ENCODE peak calls at places on chromosomes 11 and 22, in six cellular contexts. One of them, this sample, is unnamed.

GRCh38 chr11:59413646-59414045 is 12.6 kb downstream of the OR5A2 start:
- DNase-seq in GM12878: no peak
- DNase-seq in SK-N-SH: no peak
- DNase-seq in H1: no peak
- DNase-seq in HepG2: no peak
- DNase-seq in K562: no peak
- DNase-seq in this sample: no peak

GRCh38 chr11:26778000-26778757 is 56.3 kb upstream of the SLC5A12 start:
- DNase-seq in GM12878: no peak
- DNase-seq in K562: no peak
- DNase-seq in H1: no peak
- DNase-seq in HepG2: no peak
- DNase-seq in SK-N-SH: no peak
- DNase-seq in this sample: no peak

GRCh38 chr11:75465701-75466531 is 32.9 kb upstream of the KLHL35 start:
- DNase-seq in GM12878: no peak
- DNase-seq in SK-N-SH: no peak
- DNase-seq in H1: no peak
- DNase-seq in HepG2: no peak
- DNase-seq in K562: no peak
- DNase-seq in this sample: no peak

GRCh38 chr11:34161812-34162506 is 56.5 kb downstream of the NAT10 start:
- DNase-seq in K562: peak
- DNase-seq in H1: no peak
- DNase-seq in GM12878: no peak
- DNase-seq in SK-N-SH: no peak
- DNase-seq in HepG2: no peak
- DNase-seq in this sample: no peak

GRCh38 chr11:120941000-120941399 is 82.9 kb upstream of the TBCEL start:
- DNase-seq in HepG2: no peak
- DNase-seq in GM12878: no peak
- DNase-seq in H1: no peak
- DNase-seq in SK-N-SH: no peak
- DNase-seq in K562: no peak
- DNase-seq in this sample: no peak

GRCh38 chr11:74710291-74710938 is 20.8 kb downstream of the CHRDL2 start:
- DNase-seq in HepG2: no peak
- DNase-seq in K562: peak
- DNase-seq in GM12878: no peak
- DNase-seq in SK-N-SH: peak
- DNase-seq in H1: no peak
- DNase-seq in this sample: no peak

GRCh38 chr11:36078686-36079055 is 134.8 kb downstream of the LDLRAD3 start:
- DNase-seq in SK-N-SH: no peak
- DNase-seq in HepG2: no peak
- DNase-seq in GM12878: no peak
- DNase-seq in H1: no peak
- DNase-seq in K562: no peak
- DNase-seq in this sample: no peak

GRCh38 chr11:134376150-134376921 is 35.7 kb downstream of the B3GAT1 start:
- DNase-seq in GM12878: no peak
- DNase-seq in H1: no peak
- DNase-seq in SK-N-SH: no peak
- DNase-seq in HepG2: no peak
- DNase-seq in K562: no peak
- DNase-seq in this sample: no peak

GRCh38 chr22:37669586-37669985 is 5.8 kb upstream of the LGALS1 start:
- DNase-seq in K562: no peak
- DNase-seq in SK-N-SH: no peak
- DNase-seq in GM12878: no peak
- DNase-seq in HepG2: no peak
- DNase-seq in H1: no peak
- DNase-seq in this sample: no peak

GRCh38 chr11:35260342-35260985 is 121.5 kb downstream of the CD44 start:
- DNase-seq in K562: no peak
- DNase-seq in H1: no peak
- DNase-seq in HepG2: no peak
- DNase-seq in GM12878: no peak
- DNase-seq in SK-N-SH: no peak
- DNase-seq in this sample: peak

GRCh38 chr11:17700991-17701390 is 18.4 kb upstream of the MYOD1 start:
- DNase-seq in GM12878: no peak
- DNase-seq in HepG2: no peak
- DNase-seq in H1: no peak
- DNase-seq in SK-N-SH: no peak
- DNase-seq in K562: no peak
- DNase-seq in this sample: no peak

GRCh38 chr22:28018461-28018927 is 99.4 kb upstream of the PITPNB start:
- DNase-seq in HepG2: no peak
- DNase-seq in H1: no peak
- DNase-seq in SK-N-SH: no peak
- DNase-seq in GM12878: no peak
- DNase-seq in K562: no peak
- DNase-seq in this sample: no peak

GRCh38 chr22:28019881-28020861 is 101.1 kb upstream of the PITPNB start:
- DNase-seq in HepG2: peak
- DNase-seq in H1: peak
- DNase-seq in GM12878: no peak
- DNase-seq in K562: peak
- DNase-seq in SK-N-SH: peak
- DNase-seq in this sample: peak

GRCh38 chr22:28017558-28017820 is 98.4 kb upstream of the PITPNB start:
- DNase-seq in H1: no peak
- DNase-seq in GM12878: no peak
- DNase-seq in K562: no peak
- DNase-seq in SK-N-SH: no peak
- DNase-seq in HepG2: no peak
- DNase-seq in this sample: no peak

GRCh38 chr22:28017859-28018258 is 98.8 kb upstream of the PITPNB start:
- DNase-seq in SK-N-SH: no peak
- DNase-seq in GM12878: no peak
- DNase-seq in HepG2: no peak
- DNase-seq in K562: no peak
- DNase-seq in H1: no peak
- DNase-seq in this sample: no peak

GRCh38 chr22:28019360-28019759 is 100.3 kb upstream of the PITPNB start:
- DNase-seq in K562: no peak
- DNase-seq in GM12878: no peak
- DNase-seq in SK-N-SH: no peak
- DNase-seq in H1: no peak
- DNase-seq in HepG2: no peak
- DNase-seq in this sample: no peak
- TF ChIP-seq EP300 in K562: no peak
- TF ChIP-seq EP300 in GM12878: no peak
- TF ChIP-seq EP300 in SK-N-SH: no peak
- TF ChIP-seq EP300 in H1: no peak
- TF ChIP-seq EP300 in HepG2: no peak
- TF ChIP-seq EP300 in this sample: no peak

DNA sequence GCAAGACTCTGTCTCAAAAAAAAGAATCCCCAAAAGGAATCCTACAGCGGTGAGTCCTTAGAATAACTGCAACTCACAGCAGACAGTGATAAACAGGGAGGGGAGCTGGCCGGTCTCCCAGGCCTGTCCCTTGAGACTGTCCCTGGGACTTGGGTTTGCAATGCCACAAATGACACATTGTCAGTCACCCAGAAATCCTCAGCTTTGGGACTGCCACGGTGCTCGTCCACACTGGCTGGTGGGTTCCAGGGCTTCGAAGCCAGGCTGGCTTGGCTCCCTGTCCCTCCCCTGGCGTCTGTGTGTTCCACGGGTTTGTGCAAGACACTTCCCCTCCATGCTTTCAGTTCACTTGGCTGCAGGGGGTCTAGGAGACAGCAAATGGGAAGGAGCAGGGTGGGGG is 86.0 kb upstream of the SHISAL1 start:
- DNase-seq in SK-N-SH: peak
- DNase-seq in GM12878: no peak
- DNase-seq in HepG2: no peak
- DNase-seq in H1: no peak
- DNase-seq in K562: no peak
- DNase-seq in this sample: no peak
- TF ChIP-seq RFX5 in SK-N-SH: no peak
- TF ChIP-seq RFX5 in GM12878: no peak
- TF ChIP-seq RFX5 in HepG2: no peak
- TF ChIP-seq RFX5 in H1: no peak
- TF ChIP-seq RFX5 in K562: no peak
- TF ChIP-seq RFX5 in this sample: no peak

GRCh38 chr11:118921929-118922744 is 3.6 kb downstream of the BCL9L start:
- DNase-seq in GM12878: no peak
- DNase-seq in HepG2: peak
- DNase-seq in H1: no peak
- DNase-seq in SK-N-SH: peak
- DNase-seq in K562: no peak
- DNase-seq in this sample: no peak
- TF ChIP-seq EP300 in GM12878: no peak
- TF ChIP-seq EP300 in HepG2: peak
- TF ChIP-seq EP300 in H1: peak
- TF ChIP-seq EP300 in SK-N-SH: peak
- TF ChIP-seq EP300 in K562: no peak
- TF ChIP-seq EP300 in this sample: peak

DNA sequence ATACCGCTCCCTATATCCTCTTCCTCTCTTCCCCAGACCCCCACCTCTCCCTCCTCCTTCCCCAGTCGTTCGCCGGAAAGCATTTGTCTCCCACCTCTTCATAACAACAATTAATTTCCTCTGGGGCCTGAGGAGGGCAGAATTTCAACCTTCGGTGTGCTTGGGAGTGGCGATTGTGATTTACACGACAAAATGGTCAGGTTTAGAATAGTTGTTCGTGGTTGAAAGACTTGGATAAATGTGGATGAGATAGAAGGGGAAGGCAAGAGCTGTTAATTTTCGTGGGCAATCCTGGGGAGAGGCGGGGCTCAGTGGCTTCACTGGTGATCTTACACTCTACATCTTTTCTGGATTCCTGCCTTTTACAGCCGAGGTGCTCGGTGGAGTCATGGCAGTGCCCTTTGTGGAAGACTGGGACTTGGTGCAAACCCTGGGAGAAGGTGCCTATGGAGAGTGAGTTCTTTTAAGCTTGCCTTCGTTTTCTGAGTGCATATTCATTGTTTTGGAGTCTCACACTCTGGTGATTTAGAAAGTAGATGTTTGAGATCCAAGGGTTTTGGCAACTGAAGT is 1.5 kb downstream of the CHEK1 start:
- DNase-seq in H1: peak
- DNase-seq in GM12878: peak
- DNase-seq in SK-N-SH: no peak
- DNase-seq in K562: no peak
- DNase-seq in HepG2: peak
- DNase-seq in this sample: peak
- TF ChIP-seq RFX5 in H1: no peak
- TF ChIP-seq RFX5 in GM12878: no peak
- TF ChIP-seq RFX5 in SK-N-SH: no peak
- TF ChIP-seq RFX5 in K562: no peak
- TF ChIP-seq RFX5 in HepG2: no peak
- TF ChIP-seq RFX5 in this sample: no peak